ENCODE peak calls at places on chromosome X, in nine cellular contexts. W is AG10803, J is RWPE2, N is HFF-Myc, Y is esophagus muscularis mucosa, M is choroid plexus epithelial cell, D is IMR-90, E is A549, I is fibroblast of mammary gland. Z is an unnamed sample.

GRCh38 chrX:70998402-70999027 is 67.6 kb upstream of the SLC7A3 start:
- DNase-seq in W (peak), J (no peak), N (peak), Y (no peak), M (peak), D (peak), E (peak), I (peak), Z (no peak)

GRCh38 chrX:41265615-41266014 is 68.3 kb upstream of the DDX3X start:
- DNase-seq in W (peak), J (no peak), N (no peak), Y (no peak), M (peak), D (peak), E (peak), I (peak), Z (peak)

GRCh38 chrX:71227370-71228062 is 4.5 kb downstream of the GJB1 start:
- DNase-seq in W (no peak), J (no peak), N (no peak), Y (no peak), M (no peak), D (no peak), E (no peak), I (no peak), Z (no peak)

GRCh38 chrX:44042124-44042523 is 68.9 kb upstream of the NDP start:
- DNase-seq in W (no peak), J (no peak), N (no peak), Y (no peak), M (peak), D (peak), E (no peak), I (peak), Z (no peak)

GRCh38 chrX:150199803-150200202 is 163.3 kb upstream of the MAMLD1 start:
- DNase-seq in W (no peak), J (no peak), N (no peak), Y (no peak), M (no peak), D (no peak), E (no peak), I (no peak), Z (no peak)

GRCh38 chrX:129540725-129541184 is 696 bp downstream of the OCRL start:
- DNase-seq in W (peak), J (no peak), N (no peak), Y (no peak), M (no peak), D (no peak), E (peak), I (peak), Z (no peak)

GRCh38 chrX:139559383-139560042 is 29.0 kb downstream of the F9 start:
- DNase-seq in W (peak), J (no peak), N (no peak), Y (no peak), M (peak), D (peak), E (peak), I (peak), Z (peak)

GRCh38 chrX:30364229-30364628 is 55.0 kb upstream of the NR0B1 start:
- DNase-seq in W (no peak), J (no peak), N (no peak), Y (no peak), M (no peak), D (no peak), E (no peak), I (no peak), Z (no peak)

GRCh38 chrX:19924285-19924684 is 36.9 kb upstream of the SH3KBP1 start:
- DNase-seq in W (peak), J (no peak), N (no peak), Y (no peak), M (peak), D (no peak), E (no peak), I (no peak), Z (no peak)

GRCh38 chrX:124229374-124229773 is 103.1 kb upstream of the TEX13D start:
- DNase-seq in W (no peak), J (no peak), N (no peak), Y (no peak), M (no peak), D (no peak), E (no peak), I (no peak), Z (no peak)

GRCh38 chrX:155086202-155086840 is 15.0 kb downstream of the BRCC3 start:
- DNase-seq in W (peak), J (no peak), N (no peak), Y (no peak), M (peak), D (peak), E (peak), I (peak), Z (no peak)

GRCh38 chrX:54920610-54921426 is at the start of gene TRO:
- DNase-seq in W (no peak), J (no peak), N (no peak), Y (no peak), M (peak), D (peak), E (no peak), I (no peak), Z (no peak)

GRCh38 chrX:41935827-41936226 is 12.5 kb upstream of the CASK start:
- DNase-seq in W (no peak), J (no peak), N (no peak), Y (no peak), M (no peak), D (no peak), E (no peak), I (no peak), Z (no peak)

DNA sequence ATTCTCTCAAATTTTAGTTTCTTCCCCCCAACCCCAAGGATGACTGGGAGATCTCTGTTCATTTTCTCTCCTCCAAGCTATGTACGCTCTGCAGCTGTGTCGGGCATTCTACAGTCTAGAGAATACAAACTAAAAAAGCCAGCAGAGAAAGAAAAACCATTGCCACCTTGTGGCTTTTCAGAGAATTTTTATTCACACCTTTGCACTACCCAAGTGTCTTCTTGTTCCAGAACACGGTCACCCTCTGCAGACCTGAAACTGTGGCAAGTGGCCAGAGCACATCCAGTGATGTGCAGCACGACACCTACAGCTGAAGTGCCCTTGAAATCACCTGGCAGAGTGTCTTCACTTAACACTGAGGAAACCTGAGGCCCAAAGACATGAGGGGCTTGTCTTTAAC is 68.6 kb downstream of the CHST7 start:
- DNase-seq in W (no peak), J (no peak), N (no peak), Y (no peak), M (peak), D (peak), E (peak), I (peak), Z (no peak)
- TF ChIP-seq CTCF in W (peak), J (peak), N (peak), Y (peak), M (peak), D (peak), E (peak), I (peak), Z (peak)

GRCh38 chrX:74557378-74557777 is 57.0 kb downstream of the RLIM start:
- DNase-seq in W (no peak), J (no peak), N (no peak), Y (no peak), M (no peak), D (no peak), E (no peak), I (no peak), Z (no peak)
- H3K4me3 ChIP-seq in W (no peak), J (no peak), N (no peak), Y (no peak), M (no peak), D (no peak), E (no peak), I (no peak), Z (no peak)

DNA sequence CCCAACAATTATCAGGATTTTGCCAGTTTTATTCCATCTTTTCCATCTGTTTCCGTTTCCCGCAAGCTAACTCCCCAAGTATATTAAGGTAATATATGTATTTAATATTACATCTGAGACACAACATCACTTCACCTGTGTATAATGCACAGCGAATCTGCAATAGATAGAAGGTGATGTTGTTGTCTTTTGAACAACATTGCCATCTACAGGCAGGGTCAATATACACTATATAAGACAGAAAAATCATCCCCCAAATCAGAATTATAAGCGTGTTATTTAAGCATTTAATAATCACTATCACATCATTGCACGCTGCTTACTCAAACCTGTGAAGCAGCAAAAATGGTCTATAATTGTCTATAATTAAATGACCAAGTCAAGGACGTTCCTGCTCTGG is 1115.5 kb downstream of the NLGN4X start:
- DNase-seq in W (no peak), J (no peak), N (no peak), Y (no peak), M (peak), D (no peak), E (peak), I (no peak), Z (no peak)
- TF ChIP-seq CTCF in W (no peak), J (peak), N (no peak), Y (peak), M (no peak), D (no peak), E (peak), I (no peak), Z (no peak)

DNA sequence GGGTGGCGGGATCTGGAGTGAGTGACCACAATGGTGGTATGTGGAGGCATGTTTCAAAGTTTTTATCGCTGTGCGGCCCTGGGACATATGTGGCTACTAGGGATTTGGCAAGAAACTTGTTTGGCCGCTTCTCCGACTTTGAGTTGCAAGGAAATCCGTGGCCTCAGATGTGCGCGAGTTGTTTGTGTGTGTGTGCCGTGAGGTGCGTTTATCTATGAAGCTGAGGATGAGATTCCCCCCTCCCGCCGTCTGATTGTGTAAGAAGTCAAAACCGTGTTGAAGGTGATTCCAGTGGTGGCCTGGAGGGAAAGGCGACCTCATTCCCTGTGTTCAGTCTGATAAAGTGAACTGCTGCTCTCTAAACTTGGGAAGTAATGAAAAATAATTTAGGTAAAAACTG is 1.5 kb downstream of the JADE3 start:
- DNase-seq in W (peak), J (no peak), N (no peak), Y (no peak), M (peak), D (peak), E (peak), I (peak), Z (no peak)
- H3K4me3 ChIP-seq in W (peak), J (peak), N (peak), Y (peak), M (peak), D (peak), E (peak), I (peak), Z (peak)

GRCh38 chrX:103248553-103248952 is 6.4 kb downstream of the TCEAL8 start:
- DNase-seq in W (peak), J (no peak), N (no peak), Y (no peak), M (peak), D (peak), E (peak), I (peak), Z (no peak)
- TF ChIP-seq CTCF in W (peak), J (peak), N (peak), Y (peak), M (peak), D (peak), E (no peak), I (peak), Z (peak)

GRCh38 chrX:148269513-148269912 is 230.9 kb upstream of the AFF2 start:
- DNase-seq in W (no peak), J (no peak), N (no peak), Y (no peak), M (no peak), D (no peak), E (no peak), I (no peak), Z (no peak)
- H3K4me3 ChIP-seq in W (no peak), J (no peak), N (no peak), Y (no peak), M (no peak), D (no peak), E (no peak), I (no peak), Z (no peak)

Z was measured in AG04450.